ENCODE peak calls at places on chromosome 9, in four cellular contexts. M, X, H and K are unnamed samples.

GRCh38 chr9:33868430-33869000 is 51.6 kb downstream of the UBE2R2 start:
- DNase-seq in M (no peak), H (peak), X (no peak), K (no peak)

GRCh38 chr9:106691629-106692028 is 171.3 kb upstream of the ZNF462 start:
- DNase-seq in M (no peak), H (no peak), X (no peak), K (no peak)

GRCh38 chr9:99345451-99345850 is 123.4 kb downstream of the SEC61B start:
- DNase-seq in X (no peak), H (no peak), M (no peak), K (peak)

GRCh38 chr9:91814214-91814613 is 135.8 kb downstream of the ROR2 start:
- DNase-seq in X (no peak), H (no peak), M (no peak), K (no peak)

GRCh38 chr9:105062222-105062850 is 134.4 kb upstream of the ABCA1 start:
- DNase-seq in H (no peak), M (no peak), X (no peak), K (peak)

GRCh38 chr9:11356101-11356500 is 743.3 kb upstream of the PTPRD start:
- DNase-seq in M (no peak), X (no peak), H (peak), K (peak)

GRCh38 chr9:6923081-6923480 is 165.3 kb downstream of the KDM4C start:
- DNase-seq in H (peak), X (no peak), M (no peak), K (no peak)

GRCh38 chr9:72006481-72006880 is 53.9 kb downstream of the C9orf57 start:
- DNase-seq in M (no peak), H (peak), X (no peak), K (peak)

DNA sequence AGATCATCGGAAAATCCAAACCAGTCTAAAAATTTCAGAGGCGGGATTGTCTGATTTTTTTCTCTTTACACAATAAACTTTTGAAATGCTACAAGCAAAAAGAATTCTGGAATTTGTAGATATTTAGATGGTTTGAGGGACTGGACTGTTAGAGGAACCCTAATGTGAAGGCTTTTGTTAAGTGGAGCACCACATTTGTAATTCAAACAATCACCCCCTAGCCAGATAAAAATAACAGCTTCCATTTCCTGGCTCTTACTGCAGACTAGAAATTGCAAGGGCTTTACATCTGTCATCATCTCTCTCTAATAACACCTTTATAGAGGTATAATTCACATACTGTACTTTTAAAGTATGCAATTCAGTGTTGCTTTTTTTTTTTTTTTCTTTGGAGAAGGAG is 3.8 kb upstream of the ATP6V1G1 start:
- DNase-seq in M (no peak), X (no peak), H (no peak), K (no peak)
- H3K4me3 ChIP-seq in M (no peak), X (no peak), H (no peak), K (no peak)

GRCh38 chr9:16121593-16121992 is 568.8 kb downstream of the CCDC171 start:
- DNase-seq in M (no peak), X (no peak), H (peak), K (peak)

GRCh38 chr9:16119261-16119660 is 566.4 kb downstream of the CCDC171 start:
- DNase-seq in M (no peak), H (peak), X (no peak), K (no peak)

GRCh38 chr9:16121168-16121567 is 568.3 kb downstream of the CCDC171 start:
- DNase-seq in M (no peak), H (no peak), X (no peak), K (no peak)

GRCh38 chr9:16119861-16120641 is 567.2 kb downstream of the CCDC171 start:
- DNase-seq in X (no peak), M (no peak), H (peak), K (peak)

GRCh38 chr9:16120727-16121126 is 567.9 kb downstream of the CCDC171 start:
- DNase-seq in H (no peak), X (no peak), M (no peak), K (no peak)
- TF ChIP-seq CTCF in H (no peak), X (no peak), M (no peak), K (no peak)

GRCh38 chr9:27168951-27169350 is 59.9 kb downstream of the TEK start:
- DNase-seq in H (no peak), M (no peak), X (no peak), K (no peak)
- H3K4me3 ChIP-seq in H (no peak), M (no peak), X (no peak), K (no peak)

GRCh38 chr9:32526042-32526706 is at the start of gene RIGI:
- DNase-seq in M (peak), X (peak), H (peak), K (peak)
- TF ChIP-seq CTCF in M (peak), X (peak), H (peak), K (peak)

DNA sequence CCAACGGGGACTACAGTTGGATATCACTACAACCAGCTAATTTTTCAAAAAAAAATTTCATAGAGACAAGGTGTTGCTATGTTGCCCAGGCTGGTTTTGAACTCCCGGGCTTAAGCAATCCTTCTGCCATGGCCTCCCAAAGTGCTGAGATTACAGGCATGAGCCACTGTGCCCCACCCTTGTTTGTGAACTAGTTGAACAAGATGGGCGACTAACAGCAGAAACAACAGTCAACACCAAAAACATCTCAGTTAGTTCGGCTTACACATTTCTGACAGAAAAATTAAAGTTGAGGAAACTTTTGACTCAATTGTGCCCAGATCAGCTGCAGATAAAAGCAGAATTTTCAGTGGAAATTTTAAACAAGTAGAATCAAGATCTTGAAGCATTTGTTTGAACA is 470.1 kb downstream of the TLE4 start:
- DNase-seq in X (no peak), H (no peak), M (no peak), K (no peak)
- H3K4me3 ChIP-seq in X (no peak), H (no peak), M (no peak), K (no peak)